ENCODE peak calls at places on chromosomes 11 and 22, in ten cellular contexts. A is Peyer's patch, E is esophagus muscularis mucosa, K is heart left ventricle, L is IMR-90, B is body of pancreas, S is left ventricle myocardium inferior, P is upper lobe of left lung, W is HL-60, U is WTC11. M is an unnamed sample.

GRCh38 chr11:66328036-66328306 is 8.3 kb downstream of the RIN1 start:
- DNase-seq in A (no peak), E (no peak), K (no peak), L (no peak), B (no peak), S (no peak), P (peak; percentile 52), W (no peak), U (no peak), M (no peak)

GRCh38 chr11:30017467-30017895 is 651 bp upstream of the KCNA4 start:
- DNase-seq in A (no peak), E (no peak), K (no peak), L (no peak), B (no peak), S (no peak), P (peak; percentile 57), W (no peak), U (peak; percentile 29), M (no peak)

GRCh38 chr22:30114356-30114755 is 34.1 kb downstream of the HORMAD2 start:
- DNase-seq in A (no peak), E (no peak), K (no peak), L (peak; percentile 58), B (no peak), S (no peak), P (no peak), W (no peak), U (no peak), M (no peak)

GRCh38 chr11:77049081-77049480 is 14.9 kb downstream of the B3GNT6 start:
- DNase-seq in A (peak; percentile 66), E (no peak), K (no peak), L (no peak), B (no peak), S (no peak), P (no peak), W (no peak), U (no peak), M (no peak)

GRCh38 chr11:60985991-60986915 is 14.8 kb downstream of the CD6 start:
- DNase-seq in A (no peak), E (no peak), K (no peak), L (peak; percentile 46), B (peak; percentile 69), S (no peak), P (no peak), W (peak; percentile 43), U (no peak), M (peak; percentile 69)

GRCh38 chr22:50548046-50548912 is 2.6 kb downstream of the KLHDC7B start:
- DNase-seq in A (no peak), E (no peak), K (no peak), L (no peak), B (peak; percentile 45), S (no peak), P (peak; percentile 89), W (no peak), U (no peak), M (no peak)

GRCh38 chr11:2522636-2523255 is 77.9 kb downstream of the KCNQ1 start:
- DNase-seq in A (peak; percentile 43), E (peak; percentile 60), K (peak; percentile 14), L (no peak), B (no peak), S (no peak), P (peak; percentile 44), W (no peak), U (peak; percentile 10), M (no peak)

GRCh38 chr11:61700221-61700620 is 20.0 kb downstream of the DAGLA start:
- DNase-seq in A (peak; percentile 84), E (no peak), K (no peak), L (peak; percentile 51), B (peak; percentile 84), S (no peak), P (no peak), W (no peak), U (no peak), M (peak; percentile 90)

GRCh38 chr11:87359401-87359800 is 321.7 kb downstream of the TMEM135 start:
- DNase-seq in A (peak; percentile 63), E (peak; percentile 90), K (no peak), L (no peak), B (no peak), S (no peak), P (no peak), W (no peak), U (no peak), M (no peak)

GRCh38 chr22:17201285-17201945 is 17.8 kb downstream of the ADA2 start:
- DNase-seq in A (no peak), E (no peak), K (no peak), L (peak; percentile 18), B (peak; percentile 29), S (no peak), P (no peak), W (no peak), U (no peak), M (peak; percentile 32)
- TF ChIP-seq CTCF in A (peak; percentile 23), E (peak; percentile 4), K (peak; percentile 10), L (peak; percentile 12), B (peak; percentile 22), S (peak; percentile 55), P (no peak), W (no peak), U (no peak), M (peak; percentile 31)

GRCh38 chr11:581342-581741 is 5.1 kb downstream of the PHRF1 start:
- DNase-seq in A (no peak), E (no peak), K (no peak), L (no peak), B (no peak), S (no peak), P (peak; percentile 59), W (no peak), U (no peak), M (no peak)
- TF ChIP-seq CTCF in A (no peak), E (no peak), K (no peak), L (no peak), B (no peak), S (no peak), P (no peak), W (no peak), U (no peak), M (no peak)

GRCh38 chr11:72160319-72160718 is 24.8 kb downstream of the FOLR3 start:
- DNase-seq in A (no peak), E (no peak), K (no peak), L (peak; percentile 32), B (no peak), S (no peak), P (no peak), W (no peak), U (no peak), M (no peak)

DNA sequence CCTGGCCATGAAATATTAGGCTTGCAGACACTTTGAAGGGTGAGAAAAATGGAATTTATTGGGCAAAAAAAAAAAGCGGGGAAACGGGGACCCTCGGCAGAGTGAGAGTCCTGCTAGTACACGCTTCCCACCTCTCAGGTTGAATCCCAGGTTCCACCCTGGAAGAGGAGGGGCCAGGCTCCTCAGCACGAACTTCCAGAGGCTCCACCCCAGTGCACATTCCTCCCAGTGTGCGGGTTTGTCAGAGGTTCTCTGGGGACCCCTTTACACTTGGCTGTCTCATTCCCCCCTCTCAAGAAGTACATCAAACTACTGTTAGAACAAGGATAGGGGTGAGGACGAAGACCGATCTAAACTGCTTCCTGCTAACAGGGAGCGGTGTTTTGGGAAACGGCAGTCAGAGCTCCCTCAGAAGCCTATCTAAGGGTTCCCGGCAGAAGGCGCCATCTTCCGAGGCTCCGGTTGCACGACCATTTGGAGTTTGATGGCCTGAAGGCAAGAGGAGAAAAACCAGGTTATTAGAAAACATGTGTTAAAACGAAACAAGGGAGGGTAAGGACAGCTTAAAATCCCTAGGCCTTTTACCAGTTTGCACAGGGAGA is 27.5 kb downstream of the FOLR3 start:
- DNase-seq in A (no peak), E (no peak), K (no peak), L (no peak), B (no peak), S (no peak), P (no peak), W (no peak), U (no peak), M (no peak)
- TF ChIP-seq CTCF in A (no peak), E (no peak), K (no peak), L (no peak), B (no peak), S (no peak), P (no peak), W (no peak), U (no peak), M (no peak)

GRCh38 chr22:48061726-48062125 is 1299.3 kb downstream of the TBC1D22A start:
- DNase-seq in A (peak; percentile 3), E (no peak), K (no peak), L (no peak), B (no peak), S (no peak), P (no peak), W (no peak), U (no peak), M (no peak)
- TF ChIP-seq CTCF in A (no peak), E (no peak), K (no peak), L (no peak), B (no peak), S (no peak), P (no peak), W (no peak), U (no peak), M (no peak)

M was measured in Calu3.